ENCODE peak calls at places on chromosomes 16 and 17, in four cellular contexts. One of them, this sample, is unnamed.

GRCh38 chr16:2981177-2981898 is 1.1 kb upstream of the PKMYT1 start:
- DNase-seq in H1: no peak
- DNase-seq in neuronal stem cell: no peak
- DNase-seq in trophoblast cell: peak
- DNase-seq in this sample: no peak

GRCh38 chr16:11379420-11379819 is 34.2 kb downstream of the RMI2 start:
- DNase-seq in H1: no peak
- DNase-seq in neuronal stem cell: no peak
- DNase-seq in trophoblast cell: no peak
- DNase-seq in this sample: peak

GRCh38 chr17:75910699-75911098 is 6.0 kb upstream of the MRPL38 start:
- DNase-seq in H1: no peak
- DNase-seq in neuronal stem cell: no peak
- DNase-seq in trophoblast cell: no peak
- DNase-seq in this sample: no peak

GRCh38 chr17:75514299-75515228 is 773 bp downstream of the CASKIN2 start:
- DNase-seq in trophoblast cell: no peak
- DNase-seq in neuronal stem cell: peak
- DNase-seq in H1: peak
- DNase-seq in this sample: peak

GRCh38 chr17:75260679-75261335 is 599 bp downstream of the GGA3 start:
- DNase-seq in neuronal stem cell: no peak
- DNase-seq in trophoblast cell: no peak
- DNase-seq in H1: no peak
- DNase-seq in this sample: peak

GRCh38 chr17:6497496-6498221 is 53.4 kb downstream of the PIMREG start:
- DNase-seq in trophoblast cell: no peak
- DNase-seq in neuronal stem cell: no peak
- DNase-seq in H1: no peak
- DNase-seq in this sample: no peak

GRCh38 chr16:87706278-87707000 is 59.3 kb downstream of the KLHDC4 start:
- DNase-seq in H1: no peak
- DNase-seq in trophoblast cell: no peak
- DNase-seq in neuronal stem cell: no peak
- DNase-seq in this sample: no peak

GRCh38 chr17:52147872-52148271 is 10.6 kb downstream of the CA10 start:
- DNase-seq in trophoblast cell: no peak
- DNase-seq in H1: no peak
- DNase-seq in neuronal stem cell: no peak
- DNase-seq in this sample: no peak

GRCh38 chr17:57675427-57675826 is 69.7 kb downstream of the CCDC182 start:
- DNase-seq in neuronal stem cell: no peak
- DNase-seq in H1: peak
- DNase-seq in trophoblast cell: no peak
- DNase-seq in this sample: no peak

GRCh38 chr16:27718136-27718766 is 168.3 kb downstream of the KATNIP start:
- DNase-seq in neuronal stem cell: no peak
- DNase-seq in trophoblast cell: no peak
- DNase-seq in H1: no peak
- DNase-seq in this sample: no peak

GRCh38 chr17:4329838-4330237 is 36.6 kb downstream of the UBE2G1 start:
- DNase-seq in neuronal stem cell: no peak
- DNase-seq in H1: no peak
- DNase-seq in trophoblast cell: peak
- DNase-seq in this sample: peak

GRCh38 chr17:40545660-40546059 is 19.6 kb downstream of the CCR7 start:
- DNase-seq in H1: no peak
- DNase-seq in neuronal stem cell: no peak
- DNase-seq in trophoblast cell: no peak
- DNase-seq in this sample: no peak

GRCh38 chr17:4643676-4644075 is 2.2 kb upstream of the ALOX15 start:
- DNase-seq in H1: no peak
- DNase-seq in trophoblast cell: no peak
- DNase-seq in neuronal stem cell: no peak
- DNase-seq in this sample: no peak

GRCh38 chr17:9839433-9839832 is 13.7 kb downstream of the GLP2R start:
- DNase-seq in trophoblast cell: no peak
- DNase-seq in H1: no peak
- DNase-seq in neuronal stem cell: no peak
- DNase-seq in this sample: peak

GRCh38 chr17:42345396-42346078 is 42.7 kb downstream of the STAT3 start:
- DNase-seq in H1: no peak
- DNase-seq in trophoblast cell: no peak
- DNase-seq in neuronal stem cell: no peak
- DNase-seq in this sample: no peak

GRCh38 chr16:31455601-31456314 is 3.5 kb upstream of the ARMC5 start:
- DNase-seq in H1: peak
- DNase-seq in neuronal stem cell: no peak
- DNase-seq in trophoblast cell: no peak
- DNase-seq in this sample: no peak

GRCh38 chr17:42392664-42393415 is 4.6 kb upstream of the STAT3 start:
- DNase-seq in H1: no peak
- DNase-seq in neuronal stem cell: no peak
- DNase-seq in trophoblast cell: peak
- DNase-seq in this sample: no peak

GRCh38 chr16:29825145-29826044 is 5.1 kb downstream of the MVP start:
- DNase-seq in H1: no peak
- DNase-seq in trophoblast cell: no peak
- DNase-seq in neuronal stem cell: no peak
- DNase-seq in this sample: peak

GRCh38 chr16:22098538-22099255 is 6.4 kb downstream of the VWA3A start:
- DNase-seq in neuronal stem cell: peak
- DNase-seq in trophoblast cell: peak
- DNase-seq in H1: no peak
- DNase-seq in this sample: peak

GRCh38 chr16:87924041-87924851 is 12.1 kb downstream of the CA5A start:
- DNase-seq in H1: no peak
- DNase-seq in neuronal stem cell: no peak
- DNase-seq in trophoblast cell: no peak
- DNase-seq in this sample: no peak

DNA sequence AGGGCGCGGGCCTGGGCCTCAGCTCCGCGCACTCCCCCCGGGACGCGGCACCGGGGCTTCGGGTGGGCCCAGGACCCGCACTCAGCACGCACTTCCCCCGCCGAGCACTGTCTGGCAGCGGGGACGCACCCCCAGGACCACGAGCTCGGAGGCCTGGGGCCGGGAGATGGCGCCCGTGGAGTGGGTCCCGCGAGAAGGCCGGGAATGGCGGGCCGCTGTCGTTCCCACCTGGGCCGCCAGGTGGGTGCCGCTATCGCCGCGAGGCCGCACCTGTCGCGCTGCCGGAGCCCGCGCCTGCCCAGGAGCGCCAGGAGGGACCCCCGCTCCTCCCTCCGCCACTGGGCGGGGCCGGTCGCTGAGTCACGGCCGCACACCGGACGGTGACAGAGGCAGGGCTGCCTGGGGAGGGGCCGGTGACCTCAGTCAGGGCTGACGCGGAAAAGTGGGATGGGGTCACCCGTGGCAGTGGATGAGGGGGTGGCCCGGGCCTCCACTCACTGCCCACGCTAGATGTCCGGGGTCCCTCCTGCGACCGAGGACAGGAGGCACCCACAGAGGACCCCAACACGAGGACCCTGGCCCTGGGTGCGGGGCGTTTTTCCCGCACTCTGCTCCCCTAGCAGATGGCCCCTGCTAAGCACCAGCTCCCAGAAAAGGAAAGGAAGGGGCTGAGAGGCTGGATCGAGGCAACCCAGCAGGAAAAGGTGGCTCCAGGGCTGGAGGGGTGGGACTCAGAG is 6.9 kb upstream of the ACTG1 start:
- DNase-seq in H1: peak
- DNase-seq in trophoblast cell: peak
- DNase-seq in neuronal stem cell: no peak
- DNase-seq in this sample: no peak
- H2AK5ac ChIP-seq in H1: no peak
- H2AK5ac ChIP-seq in trophoblast cell: no peak
- H2AK5ac ChIP-seq in neuronal stem cell: peak
- H2AK5ac ChIP-seq in this sample: peak

GRCh38 chr17:81920612-81921530 is 2.9 kb upstream of the SIRT7 start:
- DNase-seq in H1: no peak
- DNase-seq in neuronal stem cell: no peak
- DNase-seq in trophoblast cell: no peak
- DNase-seq in this sample: no peak
- H4K91ac ChIP-seq in H1: no peak
- H4K91ac ChIP-seq in neuronal stem cell: no peak
- H4K91ac ChIP-seq in trophoblast cell: no peak
- H4K91ac ChIP-seq in this sample: no peak

DNA sequence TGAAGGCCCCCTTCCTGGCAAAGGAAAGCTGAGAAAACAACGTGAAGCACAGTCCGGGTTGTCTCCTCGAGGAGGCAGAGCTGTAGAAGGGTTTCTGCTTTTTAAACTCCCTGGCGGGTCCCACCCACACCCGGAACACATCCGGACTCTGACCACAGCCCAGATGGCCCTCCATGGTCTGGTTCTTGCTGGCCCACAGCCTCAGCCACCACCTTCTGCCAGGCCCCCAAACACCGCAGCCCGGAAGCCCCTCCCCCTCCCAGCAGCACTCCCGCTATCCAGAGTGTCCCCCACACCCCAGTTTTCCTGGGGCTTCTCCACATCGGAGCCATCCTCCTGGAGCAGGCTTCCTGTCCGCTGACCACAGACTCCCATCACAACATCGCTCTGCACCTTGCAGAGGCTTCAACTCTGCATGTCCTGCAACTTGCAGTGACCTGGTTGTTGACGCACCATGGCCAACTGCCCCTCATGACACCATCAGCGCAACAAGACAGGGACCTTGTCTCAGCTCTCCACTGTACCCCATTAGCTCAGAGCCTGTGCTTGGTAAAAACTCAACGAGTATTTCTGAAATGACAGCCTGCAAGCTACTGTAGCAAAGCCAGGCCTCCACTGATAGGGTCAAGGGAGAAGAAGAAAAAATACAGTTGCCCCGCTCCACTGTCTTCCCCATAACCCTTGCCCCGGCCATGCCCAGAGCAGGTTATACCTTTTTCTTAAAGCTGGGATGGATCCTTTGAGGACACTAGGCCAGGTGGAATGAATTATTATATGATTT is 129.8 kb downstream of the C16orf78 start:
- DNase-seq in H1: no peak
- DNase-seq in neuronal stem cell: no peak
- DNase-seq in trophoblast cell: no peak
- DNase-seq in this sample: no peak
- H2AK5ac ChIP-seq in H1: no peak
- H2AK5ac ChIP-seq in neuronal stem cell: no peak
- H2AK5ac ChIP-seq in trophoblast cell: no peak
- H2AK5ac ChIP-seq in this sample: no peak

DNA sequence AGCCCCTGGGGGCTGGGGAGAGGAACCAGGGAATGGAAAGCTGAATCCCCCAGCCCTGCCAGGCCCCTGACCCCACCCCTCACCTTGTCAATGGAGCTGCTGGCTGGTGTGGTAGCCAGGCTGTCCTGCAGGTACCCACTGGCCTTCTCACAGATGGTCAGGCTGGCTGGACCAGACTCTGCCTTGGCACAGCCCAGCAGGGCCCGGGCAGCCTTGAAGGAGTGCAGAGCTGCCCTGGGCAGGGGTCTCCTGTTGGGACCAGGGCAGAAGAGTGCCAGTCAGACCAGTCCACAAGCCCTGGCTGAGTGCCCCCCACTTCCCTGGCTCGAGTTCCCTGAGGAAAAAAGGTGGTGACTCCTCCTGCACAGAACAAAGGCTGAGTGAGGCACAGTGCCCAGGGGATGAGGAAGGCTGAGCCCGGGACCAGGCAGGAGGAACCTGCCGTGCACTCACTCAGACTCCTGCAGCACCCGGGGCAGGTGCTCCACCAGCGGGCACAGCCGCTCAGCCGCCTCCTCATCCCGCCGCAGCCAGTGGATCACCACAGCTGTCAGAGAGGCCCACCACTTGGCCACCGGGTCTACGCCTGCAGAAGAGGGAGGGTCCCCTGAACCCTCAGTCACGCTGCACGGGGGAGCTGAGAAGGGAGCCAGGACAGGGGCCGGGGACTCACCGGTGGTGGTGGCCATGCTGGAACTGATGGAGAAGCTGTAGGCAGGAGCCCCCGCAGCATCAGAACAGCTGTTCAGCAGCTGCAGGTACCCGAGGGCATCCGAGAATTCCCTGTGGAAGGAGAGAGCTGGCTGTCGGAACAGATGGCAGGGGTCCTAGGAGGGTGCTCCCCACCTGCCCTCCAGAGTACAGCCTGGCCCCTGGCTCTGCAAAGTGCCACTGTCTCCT is 22.4 kb downstream of the SREBF1 start:
- DNase-seq in H1: no peak
- DNase-seq in neuronal stem cell: no peak
- DNase-seq in trophoblast cell: no peak
- DNase-seq in this sample: no peak
- H4K91ac ChIP-seq in H1: no peak
- H4K91ac ChIP-seq in neuronal stem cell: no peak
- H4K91ac ChIP-seq in trophoblast cell: no peak
- H4K91ac ChIP-seq in this sample: no peak

DNA sequence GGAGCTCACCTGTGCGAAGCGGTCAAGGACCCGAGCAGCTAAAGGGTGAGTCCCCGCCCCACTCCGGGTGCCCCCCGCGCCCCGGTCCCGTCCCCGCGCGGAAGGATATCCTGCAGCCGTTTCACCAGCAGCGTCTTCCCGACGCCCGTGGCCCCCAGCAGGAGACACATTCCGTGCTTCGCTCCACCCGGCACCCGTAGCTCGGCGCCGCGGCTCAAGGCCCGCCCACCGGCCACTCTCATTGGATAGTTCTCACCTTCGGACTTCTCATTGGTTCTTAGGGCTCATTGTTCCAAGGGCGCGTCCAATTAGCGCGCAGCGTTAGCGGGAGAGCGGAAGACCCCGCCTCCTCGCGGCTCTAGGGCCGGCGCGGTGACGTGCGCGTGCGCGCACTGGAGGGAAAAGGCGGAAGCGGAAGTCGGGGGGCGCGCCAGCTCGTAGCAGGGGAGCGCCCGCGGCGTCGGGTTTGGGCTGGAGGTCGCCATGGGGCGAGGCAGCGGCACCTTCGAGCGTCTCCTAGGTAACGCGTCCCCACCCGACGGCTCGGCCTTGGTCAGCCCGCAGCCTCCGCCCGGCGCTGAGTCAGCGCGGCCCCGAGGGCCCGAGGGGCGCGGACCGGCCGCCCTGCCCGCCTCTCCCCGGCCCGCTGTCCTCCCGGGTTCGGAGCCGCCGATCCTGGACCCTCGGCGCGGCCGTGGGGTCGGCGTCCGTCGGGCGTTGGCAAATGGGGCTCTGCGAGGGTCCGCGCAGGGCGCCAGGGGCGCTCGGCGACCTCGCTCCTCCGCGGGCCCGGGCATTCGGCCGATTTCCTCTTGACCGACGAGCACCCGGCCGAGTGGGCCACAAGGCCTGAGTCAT is at the start of the genes ARL16 and HGS:
- DNase-seq in neuronal stem cell: peak
- DNase-seq in H1: peak
- DNase-seq in trophoblast cell: peak
- DNase-seq in this sample: peak
- H2AK5ac ChIP-seq in neuronal stem cell: peak
- H2AK5ac ChIP-seq in H1: peak
- H2AK5ac ChIP-seq in trophoblast cell: peak
- H2AK5ac ChIP-seq in this sample: peak